ENCODE peak calls at places on chromosomes 6 and 20, in six cellular contexts. One of them, this sample, is unnamed.

GRCh38 chr6:74976026-74976425 is 229.8 kb downstream of the COL12A1 start:
- DNase-seq in heart left ventricle: no peak
- DNase-seq in left lung: no peak
- DNase-seq in CD4-positive, alpha-beta memory T cell: no peak
- DNase-seq in adrenal gland: no peak
- DNase-seq in AG04450: no peak
- DNase-seq in this sample: no peak

GRCh38 chr6:132530293-132530974 is 7.6 kb upstream of the TAAR9 start:
- DNase-seq in heart left ventricle: peak; percentile 49
- DNase-seq in left lung: peak; percentile 35
- DNase-seq in CD4-positive, alpha-beta memory T cell: peak; percentile 66
- DNase-seq in adrenal gland: peak; percentile 23
- DNase-seq in AG04450: peak; percentile 29
- DNase-seq in this sample: peak; percentile 38

GRCh38 chr6:167755461-167755860 is 71.2 kb upstream of the AFDN start:
- DNase-seq in heart left ventricle: no peak
- DNase-seq in left lung: no peak
- DNase-seq in CD4-positive, alpha-beta memory T cell: no peak
- DNase-seq in adrenal gland: no peak
- DNase-seq in AG04450: no peak
- DNase-seq in this sample: no peak

GRCh38 chr20:1888796-1889463 is 6.3 kb upstream of the SIRPA start:
- DNase-seq in heart left ventricle: no peak
- DNase-seq in left lung: peak; percentile 52
- DNase-seq in CD4-positive, alpha-beta memory T cell: no peak
- DNase-seq in adrenal gland: no peak
- DNase-seq in AG04450: no peak
- DNase-seq in this sample: no peak

GRCh38 chr6:145669627-145670034 is 65.7 kb downstream of the EPM2A start:
- DNase-seq in heart left ventricle: no peak
- DNase-seq in left lung: no peak
- DNase-seq in CD4-positive, alpha-beta memory T cell: no peak
- DNase-seq in adrenal gland: no peak
- DNase-seq in AG04450: peak; percentile 16
- DNase-seq in this sample: peak; percentile 13

GRCh38 chr6:55916188-55916587 is 40.8 kb upstream of the BMP5 start:
- DNase-seq in heart left ventricle: no peak
- DNase-seq in left lung: no peak
- DNase-seq in CD4-positive, alpha-beta memory T cell: no peak
- DNase-seq in adrenal gland: no peak
- DNase-seq in AG04450: no peak
- DNase-seq in this sample: no peak

GRCh38 chr6:110537208-110538123 is 61.1 kb upstream of the SLC22A16 start:
- DNase-seq in heart left ventricle: no peak
- DNase-seq in left lung: no peak
- DNase-seq in CD4-positive, alpha-beta memory T cell: no peak
- DNase-seq in adrenal gland: no peak
- DNase-seq in AG04450: peak; percentile 78
- DNase-seq in this sample: no peak

GRCh38 chr20:63071541-63072181 is 64.9 kb upstream of the BHLHE23 start:
- DNase-seq in heart left ventricle: no peak
- DNase-seq in left lung: peak; percentile 22
- DNase-seq in CD4-positive, alpha-beta memory T cell: no peak
- DNase-seq in adrenal gland: no peak
- DNase-seq in AG04450: peak; percentile 15
- DNase-seq in this sample: peak; percentile 90

GRCh38 chr20:48526936-48527335 is 300.9 kb downstream of the PREX1 start:
- DNase-seq in heart left ventricle: no peak
- DNase-seq in left lung: no peak
- DNase-seq in CD4-positive, alpha-beta memory T cell: no peak
- DNase-seq in adrenal gland: no peak
- DNase-seq in AG04450: no peak
- DNase-seq in this sample: no peak

GRCh38 chr6:105510746-105511145 is 107.9 kb upstream of the PREP start:
- DNase-seq in heart left ventricle: no peak
- DNase-seq in left lung: no peak
- DNase-seq in CD4-positive, alpha-beta memory T cell: no peak
- DNase-seq in adrenal gland: no peak
- DNase-seq in AG04450: peak; percentile 32
- DNase-seq in this sample: no peak

GRCh38 chr20:49602370-49603208 is 34.7 kb upstream of the PTGIS start:
- DNase-seq in heart left ventricle: no peak
- DNase-seq in left lung: no peak
- DNase-seq in CD4-positive, alpha-beta memory T cell: no peak
- DNase-seq in adrenal gland: no peak
- DNase-seq in AG04450: no peak
- DNase-seq in this sample: no peak

GRCh38 chr6:1082040-1082935 is 229.6 kb upstream of the FOXQ1 start:
- DNase-seq in heart left ventricle: no peak
- DNase-seq in left lung: no peak
- DNase-seq in CD4-positive, alpha-beta memory T cell: no peak
- DNase-seq in adrenal gland: no peak
- DNase-seq in AG04450: peak; percentile 46
- DNase-seq in this sample: peak; percentile 88

GRCh38 chr6:143264996-143265734 is 185.3 kb downstream of the ADAT2 start:
- DNase-seq in heart left ventricle: no peak
- DNase-seq in left lung: no peak
- DNase-seq in CD4-positive, alpha-beta memory T cell: no peak
- DNase-seq in adrenal gland: no peak
- DNase-seq in AG04450: no peak
- DNase-seq in this sample: no peak

GRCh38 chr20:51286758-51287157 is 255.8 kb downstream of the NFATC2 start:
- DNase-seq in heart left ventricle: no peak
- DNase-seq in left lung: no peak
- DNase-seq in CD4-positive, alpha-beta memory T cell: no peak
- DNase-seq in adrenal gland: no peak
- DNase-seq in AG04450: no peak
- DNase-seq in this sample: no peak

GRCh38 chr6:111243095-111243494 is 155.8 kb downstream of the SLC16A10 start:
- DNase-seq in heart left ventricle: no peak
- DNase-seq in left lung: no peak
- DNase-seq in CD4-positive, alpha-beta memory T cell: no peak
- DNase-seq in adrenal gland: no peak
- DNase-seq in AG04450: no peak
- DNase-seq in this sample: no peak

GRCh38 chr6:164926686-164927085 is 382.7 kb downstream of the C6orf118 start:
- DNase-seq in heart left ventricle: no peak
- DNase-seq in left lung: no peak
- DNase-seq in CD4-positive, alpha-beta memory T cell: no peak
- DNase-seq in adrenal gland: no peak
- DNase-seq in AG04450: no peak
- DNase-seq in this sample: no peak

GRCh38 chr6:140205795-140206593 is 831.5 kb upstream of the CITED2 start:
- DNase-seq in heart left ventricle: no peak
- DNase-seq in left lung: no peak
- DNase-seq in CD4-positive, alpha-beta memory T cell: no peak
- DNase-seq in adrenal gland: no peak
- DNase-seq in AG04450: no peak
- DNase-seq in this sample: peak; percentile 6

GRCh38 chr20:9185511-9185910 is 116.6 kb downstream of the PLCB4 start:
- DNase-seq in heart left ventricle: no peak
- DNase-seq in left lung: no peak
- DNase-seq in CD4-positive, alpha-beta memory T cell: no peak
- DNase-seq in adrenal gland: no peak
- DNase-seq in AG04450: peak; percentile 16
- DNase-seq in this sample: peak; percentile 14

GRCh38 chr20:63568170-63568981 is 5.7 kb downstream of the HELZ2 start:
- DNase-seq in heart left ventricle: no peak
- DNase-seq in left lung: no peak
- DNase-seq in CD4-positive, alpha-beta memory T cell: no peak
- DNase-seq in adrenal gland: no peak
- DNase-seq in AG04450: no peak
- DNase-seq in this sample: no peak

GRCh38 chr6:38212579-38212978 is 393.1 kb downstream of the ZFAND3 start:
- DNase-seq in heart left ventricle: peak; percentile 38
- DNase-seq in left lung: no peak
- DNase-seq in CD4-positive, alpha-beta memory T cell: no peak
- DNase-seq in adrenal gland: no peak
- DNase-seq in AG04450: no peak
- DNase-seq in this sample: no peak

GRCh38 chr6:38391909-38392614 is 247.7 kb downstream of the BTBD9 start:
- DNase-seq in heart left ventricle: no peak
- DNase-seq in left lung: no peak
- DNase-seq in CD4-positive, alpha-beta memory T cell: no peak
- DNase-seq in adrenal gland: no peak
- DNase-seq in AG04450: no peak
- DNase-seq in this sample: no peak

GRCh38 chr20:13187899-13188298 is 33.2 kb upstream of the ISM1 start:
- DNase-seq in heart left ventricle: no peak
- DNase-seq in left lung: no peak
- DNase-seq in CD4-positive, alpha-beta memory T cell: no peak
- DNase-seq in adrenal gland: no peak
- DNase-seq in AG04450: no peak
- DNase-seq in this sample: no peak

GRCh38 chr6:50819527-50819905 is 845 bp downstream of the TFAP2B start:
- DNase-seq in heart left ventricle: no peak
- DNase-seq in left lung: no peak
- DNase-seq in CD4-positive, alpha-beta memory T cell: no peak
- DNase-seq in adrenal gland: no peak
- DNase-seq in AG04450: no peak
- DNase-seq in this sample: peak; percentile 30
- H3K4me3 ChIP-seq in heart left ventricle: peak overlapping the region; percentile 19
- H3K4me3 ChIP-seq in left lung: no peak overlapping the region
- H3K4me3 ChIP-seq in CD4-positive, alpha-beta memory T cell: no peak overlapping the region
- H3K4me3 ChIP-seq in adrenal gland: no peak overlapping the region
- H3K4me3 ChIP-seq in AG04450: no peak overlapping the region
- H3K4me3 ChIP-seq in this sample: no peak overlapping the region

DNA sequence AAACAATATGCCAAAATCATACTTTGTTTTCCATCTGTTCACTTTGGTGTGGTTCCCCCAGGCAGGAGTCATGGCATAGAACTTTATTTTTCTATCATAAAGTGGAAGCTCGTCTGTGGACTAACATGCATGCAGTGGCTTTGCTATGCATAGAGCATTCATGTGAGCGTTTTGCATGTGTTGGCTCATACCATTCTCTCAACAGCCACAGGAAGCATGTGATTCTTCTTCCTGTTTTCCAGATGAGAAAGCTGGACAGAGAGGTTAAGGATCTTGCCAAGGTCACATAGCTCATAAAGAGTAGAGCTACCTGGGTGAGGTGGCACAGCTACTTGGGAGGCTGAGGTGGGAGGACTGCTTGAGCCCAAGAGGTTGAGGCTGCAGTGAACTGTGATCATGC is 123.4 kb upstream of the HDGFL1 start:
- DNase-seq in heart left ventricle: no peak
- DNase-seq in left lung: no peak
- DNase-seq in CD4-positive, alpha-beta memory T cell: no peak
- DNase-seq in adrenal gland: no peak
- DNase-seq in AG04450: no peak
- DNase-seq in this sample: no peak
- H3K9me3 ChIP-seq in heart left ventricle: no peaks in the 10 kb centered on the region
- H3K9me3 ChIP-seq in left lung: no peaks in the 10 kb centered on the region
- H3K9me3 ChIP-seq in CD4-positive, alpha-beta memory T cell: no peaks in the 10 kb centered on the region
- H3K9me3 ChIP-seq in adrenal gland: no peaks in the 10 kb centered on the region
- H3K9me3 ChIP-seq in AG04450: peaks cover 4% of the 10 kb centered on the region
- H3K9me3 ChIP-seq in this sample: no peaks in the 10 kb centered on the region

GRCh38 chr6:108630050-108630714 is 69.5 kb downstream of the FOXO3 start:
- DNase-seq in heart left ventricle: no peak
- DNase-seq in left lung: no peak
- DNase-seq in CD4-positive, alpha-beta memory T cell: peak; percentile 4
- DNase-seq in adrenal gland: no peak
- DNase-seq in AG04450: no peak
- DNase-seq in this sample: no peak
- H3K27me3 ChIP-seq in heart left ventricle: no peaks in the 10 kb centered on the region
- H3K27me3 ChIP-seq in left lung: no peaks in the 10 kb centered on the region
- H3K27me3 ChIP-seq in CD4-positive, alpha-beta memory T cell: no peaks in the 10 kb centered on the region
- H3K27me3 ChIP-seq in adrenal gland: no peaks in the 10 kb centered on the region
- H3K27me3 ChIP-seq in AG04450: no peaks in the 10 kb centered on the region
- H3K27me3 ChIP-seq in this sample: no peaks in the 10 kb centered on the region

GRCh38 chr20:3748073-3748472 is 15.6 kb downstream of the HSPA12B start:
- DNase-seq in heart left ventricle: no peak
- DNase-seq in left lung: no peak
- DNase-seq in CD4-positive, alpha-beta memory T cell: no peak
- DNase-seq in adrenal gland: no peak
- DNase-seq in AG04450: no peak
- DNase-seq in this sample: no peak

GRCh38 chr20:3751664-3752385 is 15.7 kb downstream of the ADISSP start:
- DNase-seq in heart left ventricle: peak; percentile 69
- DNase-seq in left lung: peak; percentile 59
- DNase-seq in CD4-positive, alpha-beta memory T cell: peak; percentile 34
- DNase-seq in adrenal gland: peak; percentile 75
- DNase-seq in AG04450: no peak
- DNase-seq in this sample: no peak

GRCh38 chr20:3749087-3749688 is 16.7 kb downstream of the HSPA12B start:
- DNase-seq in heart left ventricle: no peak
- DNase-seq in left lung: no peak
- DNase-seq in CD4-positive, alpha-beta memory T cell: no peak
- DNase-seq in adrenal gland: no peak
- DNase-seq in AG04450: no peak
- DNase-seq in this sample: no peak

GRCh38 chr20:3751284-3751663 is 16.3 kb downstream of the ADISSP start:
- DNase-seq in heart left ventricle: no peak
- DNase-seq in left lung: no peak
- DNase-seq in CD4-positive, alpha-beta memory T cell: no peak
- DNase-seq in adrenal gland: no peak
- DNase-seq in AG04450: no peak
- DNase-seq in this sample: no peak

GRCh38 chr20:3749689-3750639 is 17.5 kb downstream of the HSPA12B start:
- DNase-seq in heart left ventricle: no peak
- DNase-seq in left lung: no peak
- DNase-seq in CD4-positive, alpha-beta memory T cell: no peak
- DNase-seq in adrenal gland: no peak
- DNase-seq in AG04450: no peak
- DNase-seq in this sample: no peak
- H3K4me3 ChIP-seq in heart left ventricle: no peak overlapping the region
- H3K4me3 ChIP-seq in left lung: no peak overlapping the region
- H3K4me3 ChIP-seq in CD4-positive, alpha-beta memory T cell: no peak overlapping the region
- H3K4me3 ChIP-seq in adrenal gland: no peak overlapping the region
- H3K4me3 ChIP-seq in AG04450: no peak overlapping the region
- H3K4me3 ChIP-seq in this sample: no peak overlapping the region

GRCh38 chr20:56308036-56308435 is 50.7 kb upstream of the FAM210B start:
- DNase-seq in heart left ventricle: no peak
- DNase-seq in left lung: no peak
- DNase-seq in CD4-positive, alpha-beta memory T cell: no peak
- DNase-seq in adrenal gland: no peak
- DNase-seq in AG04450: no peak
- DNase-seq in this sample: no peak
- H3K9me3 ChIP-seq in heart left ventricle: no peaks in the 10 kb centered on the region
- H3K9me3 ChIP-seq in left lung: no peaks in the 10 kb centered on the region
- H3K9me3 ChIP-seq in CD4-positive, alpha-beta memory T cell: no peaks in the 10 kb centered on the region
- H3K9me3 ChIP-seq in adrenal gland: no peaks in the 10 kb centered on the region
- H3K9me3 ChIP-seq in AG04450: no peaks in the 10 kb centered on the region
- H3K9me3 ChIP-seq in this sample: no peaks in the 10 kb centered on the region

DNA sequence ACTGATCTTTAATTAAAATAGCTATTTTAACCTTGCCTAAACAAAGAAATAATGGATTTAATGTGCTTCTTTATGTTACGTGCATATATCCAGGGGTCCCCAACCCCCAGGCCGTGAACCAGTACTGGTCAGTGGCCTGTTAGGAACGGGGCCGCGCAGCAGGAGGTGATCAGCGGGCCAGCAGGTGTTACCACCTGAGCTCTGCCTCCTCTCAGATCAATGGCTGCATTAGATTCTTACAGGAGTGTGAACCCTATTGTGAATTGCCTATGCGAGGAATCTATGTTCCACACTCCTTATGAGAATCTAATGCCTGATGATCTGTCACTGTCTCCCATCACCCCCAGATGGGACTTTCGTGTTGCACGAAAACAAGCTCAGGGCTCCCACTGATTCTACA is 8.8 kb downstream of the CYP24A1 start:
- DNase-seq in heart left ventricle: no peak
- DNase-seq in left lung: no peak
- DNase-seq in CD4-positive, alpha-beta memory T cell: no peak
- DNase-seq in adrenal gland: no peak
- DNase-seq in AG04450: no peak
- DNase-seq in this sample: no peak
- H3K27me3 ChIP-seq in heart left ventricle: no peaks in the 10 kb centered on the region
- H3K27me3 ChIP-seq in left lung: peaks cover 79% of the 10 kb centered on the region
- H3K27me3 ChIP-seq in CD4-positive, alpha-beta memory T cell: peaks cover 12% of the 10 kb centered on the region
- H3K27me3 ChIP-seq in adrenal gland: peaks cover 26% of the 10 kb centered on the region
- H3K27me3 ChIP-seq in AG04450: peaks cover 34% of the 10 kb centered on the region
- H3K27me3 ChIP-seq in this sample: no peaks in the 10 kb centered on the region